ENCODE peak calls at places on chromosomes 5 and 9, in five cellular contexts. P is endothelial cell of umbilical vein, H is IMR-90, R is progenitor cell of endocrine pancreas, U is astrocyte. C is an unnamed sample.
A peak's percentile ranks its signal among the peaks of the same experiment; 100 is the strongest.

GRCh38 chr5:136275601-136276000 is 82.6 kb upstream of the SMIM32 start:
- DNase-seq in P (no peak), H (no peak), R (no peak), U (no peak), C (no peak)

GRCh38 chr5:133370281-133370890 is 242.0 kb downstream of the FSTL4 start:
- DNase-seq in P (no peak), H (no peak), R (no peak), U (peak; percentile 8), C (no peak)

GRCh38 chr5:139645495-139645871 is 2.7 kb upstream of the CXXC5 start:
- DNase-seq in P (no peak), H (no peak), R (no peak), U (no peak), C (no peak)

GRCh38 chr5:112878760-112879159 is 17.7 kb downstream of the SRP19 start:
- DNase-seq in P (peak; percentile 10), H (peak; percentile 46), R (no peak), U (peak; percentile 68), C (no peak)

GRCh38 chr5:97400537-97400936 is 217.5 kb upstream of the RIOK2 start:
- DNase-seq in P (no peak), H (no peak), R (no peak), U (no peak), C (no peak)

GRCh38 chr9:127835930-127836586 is 18.4 kb downstream of the ENG start:
- DNase-seq in P (peak; percentile 70), H (peak; percentile 81), R (no peak), U (peak; percentile 68), C (no peak)

GRCh38 chr5:171810217-171810616 is 24.6 kb downstream of the SMIM23 start:
- DNase-seq in P (no peak), H (no peak), R (no peak), U (no peak), C (no peak)

GRCh38 chr9:132183134-132183533 is 21.3 kb downstream of the NTNG2 start:
- DNase-seq in P (no peak), H (no peak), R (no peak), U (no peak), C (no peak)

GRCh38 chr9:132007371-132007701 is 72.3 kb downstream of the MED27 start:
- DNase-seq in P (no peak), H (no peak), R (no peak), U (no peak), C (no peak)

GRCh38 chr9:76744336-76744735 is 19.9 kb upstream of the PCA3 start:
- DNase-seq in P (no peak), H (no peak), R (no peak), U (no peak), C (no peak)

GRCh38 chr5:11426442-11426841 is 477.8 kb downstream of the CTNND2 start:
- DNase-seq in P (no peak), H (no peak), R (no peak), U (no peak), C (no peak)

GRCh38 chr9:130936285-130937117 is 2.5 kb downstream of the FIBCD1 start:
- DNase-seq in P (peak; percentile 15), H (peak; percentile 75), R (no peak), U (peak; percentile 58), C (no peak)

GRCh38 chr5:167167191-167167590 is 1124.3 kb upstream of the WWC1 start:
- DNase-seq in P (no peak), H (no peak), R (no peak), U (no peak), C (no peak)

GRCh38 chr9:114371986-114372917 is 15.5 kb downstream of the AKNA start:
- DNase-seq in P (peak; percentile 13), H (no peak), R (no peak), U (peak; percentile 20), C (no peak)

GRCh38 chr5:178940569-178941360 is at the start of gene ZNF454:
- DNase-seq in P (peak; percentile 35), H (peak; percentile 62), R (no peak), U (peak; percentile 92), C (peak; percentile 99)

GRCh38 chr5:157222506-157223230 is 42.0 kb downstream of the ITK start:
- DNase-seq in P (no peak), H (peak; percentile 35), R (no peak), U (peak; percentile 76), C (no peak)

GRCh38 chr5:123874600-123875201 is 362.7 kb downstream of the CSNK1G3 start:
- DNase-seq in P (peak; percentile 39), H (peak; percentile 12), R (no peak), U (peak; percentile 88), C (no peak)

GRCh38 chr5:179913461-179913860 is 5.8 kb upstream of the TBC1D9B start:
- DNase-seq in P (no peak), H (no peak), R (no peak), U (no peak), C (no peak)

DNA sequence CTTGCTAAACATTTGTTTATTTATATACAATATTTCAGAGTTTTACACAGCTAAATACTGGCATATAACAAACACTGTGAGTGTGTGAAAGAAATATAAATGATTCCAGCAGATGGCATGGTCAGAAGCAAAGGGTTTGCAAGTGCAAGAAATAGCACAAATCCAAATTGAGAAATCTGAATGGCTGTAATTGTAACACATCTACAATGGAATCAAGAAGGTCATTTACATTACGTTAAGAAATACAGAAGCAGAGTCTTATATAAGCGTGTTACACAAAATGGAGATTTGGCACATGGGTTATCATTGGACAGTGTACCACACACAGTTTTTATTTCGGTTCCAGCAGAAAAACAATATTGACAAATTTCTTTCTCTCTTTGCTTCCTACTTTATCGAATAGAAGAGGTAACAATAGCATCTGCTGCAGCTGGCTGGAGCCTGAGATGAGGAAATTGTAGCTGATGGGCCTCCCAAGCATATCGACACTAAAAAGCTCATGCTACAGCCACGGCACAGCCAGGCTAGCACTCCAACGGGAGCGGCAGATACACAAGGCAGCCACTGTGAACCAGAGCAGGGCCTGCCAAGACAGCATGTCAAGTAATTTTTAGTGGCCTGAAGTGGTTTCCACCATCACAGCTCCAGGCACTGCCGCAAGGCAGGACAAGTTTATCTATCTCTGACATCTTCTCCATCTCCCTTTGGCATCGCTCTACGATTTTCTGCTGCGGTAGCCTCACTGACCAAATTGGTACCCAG is 564.6 kb upstream of the DMAC1 start:
- DNase-seq in P (no peak), H (no peak), R (no peak), U (no peak), C (no peak)
- TF ChIP-seq CTCF in P (no peak), H (no peak), R (no peak), U (no peak), C (no peak)

DNA sequence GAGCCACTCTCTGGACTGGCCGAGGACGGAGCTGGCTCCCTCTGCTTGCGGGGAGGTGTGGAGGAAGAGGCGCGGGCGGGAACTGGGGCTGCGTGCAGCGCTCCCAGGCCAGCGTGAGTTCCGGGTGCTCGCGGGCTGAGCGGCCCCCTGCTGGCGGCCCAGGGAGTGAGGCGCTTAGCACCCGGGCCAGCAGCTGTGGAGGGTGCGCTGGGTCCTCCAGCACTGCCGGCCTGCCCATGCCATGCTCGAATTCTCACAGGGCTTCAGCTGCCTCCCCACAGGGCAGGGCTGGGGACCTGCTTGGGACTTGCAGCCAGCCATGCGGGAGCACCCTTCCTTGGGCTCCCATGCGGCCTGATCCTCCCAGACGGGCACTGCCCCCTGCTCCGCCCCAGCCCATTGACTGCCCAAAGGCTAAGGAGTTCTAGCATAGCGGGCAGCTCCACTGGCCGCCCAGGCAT is 416.9 kb downstream of the MRPS30 start:
- DNase-seq in P (no peak), H (no peak), R (no peak), U (no peak), C (no peak)
- TF ChIP-seq CTCF in P (no peak), H (no peak), R (no peak), U (no peak), C (no peak)

GRCh38 chr5:55234171-55234700 is 828 bp upstream of the CCNO start:
- DNase-seq in P (peak; percentile 35), H (peak; percentile 19), R (no peak), U (no peak), C (no peak)

GRCh38 chr5:55231476-55232193 is 1.8 kb downstream of the CCNO start:
- DNase-seq in P (peak; percentile 52), H (no peak), R (peak; percentile 29), U (no peak), C (no peak)

GRCh38 chr5:55232194-55232984 is 1.0 kb downstream of the CCNO start:
- DNase-seq in P (peak; percentile 24), H (no peak), R (peak; percentile 17), U (no peak), C (no peak)

GRCh38 chr5:55231029-55231475 is 2.4 kb downstream of the CCNO start:
- DNase-seq in P (no peak), H (peak; percentile 30), R (no peak), U (no peak), C (no peak)

DNA sequence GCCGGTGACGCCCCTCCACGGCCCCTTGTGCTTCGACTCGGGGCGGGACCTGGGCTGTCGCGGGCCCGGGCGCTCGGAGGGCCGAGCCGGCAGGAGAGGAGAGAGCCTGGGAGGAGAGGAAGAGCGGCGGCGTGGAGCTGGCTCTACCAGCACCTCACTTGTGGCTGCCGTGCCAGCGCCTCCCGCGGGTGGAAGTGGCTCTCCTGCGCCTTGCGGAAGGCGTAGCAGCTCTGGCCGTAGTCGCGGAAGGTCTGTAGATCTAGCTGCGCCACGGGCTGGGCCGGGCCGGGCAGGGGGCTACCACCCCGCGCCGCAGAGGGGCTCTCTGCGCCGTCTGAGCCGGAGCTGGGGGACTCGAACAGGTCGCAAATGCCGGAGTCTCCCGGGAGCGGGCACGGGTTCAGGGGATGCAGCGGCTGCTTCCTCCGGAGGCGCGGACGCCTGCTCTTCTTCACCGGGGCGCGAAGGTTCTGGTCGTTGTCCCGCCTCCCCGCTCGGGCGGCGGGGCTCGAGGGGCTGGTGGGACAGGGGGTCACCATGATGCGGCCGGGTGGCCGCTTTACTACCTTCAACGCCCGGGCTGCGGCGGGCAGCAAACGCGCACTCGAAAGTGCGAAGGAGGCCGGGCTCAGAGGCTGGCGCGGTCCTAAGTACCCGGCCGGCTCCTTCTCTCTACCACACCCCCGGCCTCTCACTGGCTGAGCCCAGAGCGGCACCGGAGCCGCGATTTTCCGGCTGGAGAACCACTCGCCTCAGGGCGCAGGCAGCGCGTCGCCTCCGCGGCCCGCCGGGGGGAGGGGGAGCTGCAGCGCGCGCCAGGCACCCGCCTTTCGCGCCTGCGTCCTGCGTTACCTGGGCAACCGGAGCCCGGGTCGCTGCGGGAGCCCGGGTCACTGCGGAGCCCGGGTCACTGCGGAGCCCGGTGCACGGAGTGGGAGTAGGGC is at the start of gene CCNO:
- DNase-seq in P (peak; percentile 83), H (peak; percentile 66), R (peak; percentile 62), U (peak; percentile 62), C (no peak)
- TF ChIP-seq CTCF in P (no peak), H (no peak), R (peak; percentile 13), U (no peak), C (no peak)

DNA sequence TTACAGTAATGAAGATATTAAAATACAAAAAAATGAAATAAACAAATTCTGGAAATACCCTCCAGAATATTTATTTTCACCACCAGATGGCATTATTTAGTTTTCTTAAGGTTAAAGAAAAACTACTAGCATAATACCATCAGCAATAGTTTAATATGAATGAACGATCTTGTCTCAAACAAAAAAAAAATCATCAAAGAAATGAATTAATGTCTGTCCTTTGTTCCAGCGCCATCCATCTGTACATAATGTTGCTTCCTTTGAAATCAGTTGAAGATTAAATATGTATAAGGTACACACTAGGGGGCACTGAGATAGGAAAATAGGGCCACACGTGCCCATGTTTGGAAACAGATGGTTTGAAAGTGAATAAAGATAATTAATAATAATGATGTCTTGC is 84.9 kb upstream of the SLCO6A1 start:
- DNase-seq in P (peak; percentile 43), H (peak; percentile 18), R (no peak), U (peak; percentile 15), C (no peak)
- TF ChIP-seq CTCF in P (no peak), H (peak; percentile 50), R (peak; percentile 62), U (peak; percentile 24), C (peak; percentile 34)